ENCODE peak calls at places on chromosomes 7 and 10, in six cellular contexts. E, Y, U, G, N and W are unnamed samples.
A peak's percentile ranks its signal among the peaks of the same experiment; 100 is the strongest.

GRCh38 chr7:27586825-27587224 is 75.9 kb downstream of the HIBADH start:
- DNase-seq in E (no peak), U (no peak), N (peak; percentile 90), G (no peak), Y (no peak), W (no peak)

GRCh38 chr7:79236352-79237028 is 217.0 kb downstream of the MAGI2 start:
- DNase-seq in U (no peak), Y (peak; percentile 9), G (no peak), N (no peak), E (no peak), W (no peak)

GRCh38 chr10:18136056-18136916 is 3.9 kb upstream of the CACNB2 start:
- DNase-seq in U (no peak), G (no peak), Y (no peak), E (no peak), N (no peak), W (no peak)

GRCh38 chr7:55563596-55564325 is 8.5 kb downstream of the VOPP1 start:
- DNase-seq in G (no peak), N (no peak), E (no peak), U (no peak), Y (peak; percentile 87), W (no peak)

GRCh38 chr7:131878777-131879176 is 322.3 kb upstream of the PODXL start:
- DNase-seq in E (no peak), N (peak; percentile 25), Y (no peak), U (no peak), G (no peak), W (no peak)

GRCh38 chr10:83917519-83918506 is 221.5 kb upstream of the GHITM start:
- DNase-seq in U (no peak), E (no peak), G (peak; percentile 16), N (peak; percentile 3), Y (peak; percentile 1), W (peak; percentile 69)

GRCh38 chr10:1378473-1378872 is 322.3 kb downstream of the WDR37 start:
- DNase-seq in Y (no peak), E (no peak), U (no peak), N (no peak), G (no peak), W (no peak)

GRCh38 chr7:31890198-31890597 is 180.0 kb downstream of the PDE1C start:
- DNase-seq in N (no peak), Y (no peak), E (no peak), U (no peak), G (no peak), W (no peak)

GRCh38 chr10:6757119-6757518 is 177.0 kb upstream of the PRKCQ start:
- DNase-seq in E (no peak), Y (no peak), N (no peak), U (no peak), G (no peak), W (no peak)

GRCh38 chr10:77160679-77161078 is 476.9 kb downstream of the KCNMA1 start:
- DNase-seq in N (no peak), E (peak; percentile 23), U (no peak), Y (peak; percentile 95), G (no peak), W (no peak)

GRCh38 chr7:42454006-42454405 is 217.0 kb upstream of the GLI3 start:
- DNase-seq in U (no peak), N (no peak), Y (no peak), G (no peak), E (no peak), W (no peak)

GRCh38 chr10:95243318-95243617 is 47.5 kb downstream of the PDLIM1 start:
- DNase-seq in U (no peak), N (no peak), E (no peak), G (no peak), Y (no peak), W (no peak)

GRCh38 chr10:810351-810846 is 120.9 kb upstream of the DIP2C start:
- DNase-seq in G (no peak), E (no peak), N (peak; percentile 0), U (no peak), Y (no peak), W (no peak)

GRCh38 chr10:35420044-35420443 is 83.7 kb downstream of the CCNY start:
- DNase-seq in E (no peak), U (no peak), N (no peak), G (no peak), Y (no peak), W (no peak)

GRCh38 chr7:51062222-51062987 is 254.2 kb downstream of the COBL start:
- DNase-seq in G (no peak), U (no peak), N (no peak), E (no peak), Y (peak; percentile 45), W (peak; percentile 86)

GRCh38 chr10:117212176-117212575 is 14.9 kb downstream of the KCNK18 start:
- DNase-seq in N (no peak), Y (no peak), E (no peak), G (no peak), U (no peak), W (no peak)

GRCh38 chr7:34900891-34901493 is 136.3 kb downstream of the DPY19L1 start:
- DNase-seq in Y (peak; percentile 5), N (no peak), E (no peak), U (no peak), G (no peak), W (no peak)

GRCh38 chr10:130212736-130213135 is 76.5 kb downstream of the GLRX3 start:
- DNase-seq in E (no peak), G (no peak), U (no peak), Y (no peak), N (no peak), W (no peak)

GRCh38 chr10:97333601-97334369 is 744 bp downstream of the FRAT2 start:
- DNase-seq in E (no peak), G (peak; percentile 61), N (no peak), Y (peak; percentile 68), U (peak; percentile 86), W (peak; percentile 87)

GRCh38 chr10:112663181-112663879 is 216.3 kb downstream of the VTI1A start:
- DNase-seq in Y (peak; percentile 82), E (peak; percentile 35), N (no peak), U (no peak), G (no peak), W (no peak)

GRCh38 chr7:30799206-30799975 is 28.2 kb downstream of the MINDY4 start:
- DNase-seq in N (peak; percentile 19), Y (peak; percentile 98), U (no peak), G (no peak), E (peak; percentile 93), W (no peak)

GRCh38 chr10:88979153-88979562 is 11.4 kb upstream of the FAS start:
- DNase-seq in U (no peak), Y (peak; percentile 95), E (peak; percentile 69), N (no peak), G (no peak), W (no peak)

GRCh38 chr7:129553861-129554530 is 51.7 kb downstream of the SMKR1 start:
- DNase-seq in G (peak; percentile 74), Y (peak; percentile 77), U (no peak), E (no peak), N (no peak), W (no peak)

GRCh38 chr10:14562615-14563214 is 212.0 kb downstream of the FAM107B start:
- DNase-seq in E (no peak), G (no peak), N (no peak), U (no peak), Y (no peak), W (no peak)

GRCh38 chr7:22159341-22159740 is 197.6 kb downstream of the RAPGEF5 start:
- DNase-seq in G (no peak), E (no peak), U (no peak), Y (no peak), N (no peak), W (no peak)

GRCh38 chr7:87797798-87798403 is 78.3 kb downstream of the SLC25A40 start:
- DNase-seq in U (no peak), G (no peak), Y (peak; percentile 62), N (peak; percentile 90), E (no peak), W (no peak)

GRCh38 chr10:63801139-63801538 is 279.9 kb downstream of the REEP3 start:
- DNase-seq in E (no peak), Y (no peak), U (no peak), N (no peak), G (no peak), W (no peak)

GRCh38 chr7:105448181-105448580 is 59.5 kb upstream of the SRPK2 start:
- DNase-seq in E (no peak), Y (no peak), N (no peak), U (no peak), G (no peak), W (no peak)

GRCh38 chr10:31011660-31012022 is 20.0 kb downstream of the ZNF438 start:
- DNase-seq in G (no peak), N (no peak), Y (peak; percentile 16), U (no peak), E (no peak), W (no peak)

GRCh38 chr10:11849908-11850307 is 26.8 kb downstream of the PROSER2 start:
- DNase-seq in G (no peak), Y (no peak), U (no peak), E (no peak), N (no peak), W (peak; percentile 45)